ENCODE peak calls at places on chromosomes 12 and 14, in eight cellular contexts. One of them, this sample, is unnamed.

GRCh38 chr12:99250091-99250490 is 397.5 kb upstream of the GARIN6 start:
- DNase-seq in mucosa of descending colon: no peak
- DNase-seq in A549: no peak
- DNase-seq in heart left ventricle: no peak
- DNase-seq in cardiac muscle cell: no peak
- DNase-seq in AG09309: no peak
- DNase-seq in ovary: no peak
- DNase-seq in fibroblast of lung: no peak
- DNase-seq in this sample: no peak

GRCh38 chr12:132162508-132163031 is 18.3 kb downstream of the NOC4L start:
- DNase-seq in A549: no peak
- DNase-seq in heart left ventricle: peak
- DNase-seq in cardiac muscle cell: peak
- DNase-seq in ovary: no peak
- DNase-seq in mucosa of descending colon: no peak
- DNase-seq in fibroblast of lung: peak
- DNase-seq in AG09309: peak
- DNase-seq in this sample: no peak

GRCh38 chr12:57477710-57478681 is 1.7 kb downstream of the ARHGAP9 start:
- DNase-seq in heart left ventricle: no peak
- DNase-seq in fibroblast of lung: peak
- DNase-seq in AG09309: no peak
- DNase-seq in A549: no peak
- DNase-seq in ovary: no peak
- DNase-seq in mucosa of descending colon: no peak
- DNase-seq in cardiac muscle cell: peak
- DNase-seq in this sample: no peak

GRCh38 chr12:26327975-26328635 is 132.7 kb downstream of the SSPN start:
- DNase-seq in mucosa of descending colon: no peak
- DNase-seq in A549: no peak
- DNase-seq in AG09309: no peak
- DNase-seq in ovary: no peak
- DNase-seq in heart left ventricle: no peak
- DNase-seq in fibroblast of lung: no peak
- DNase-seq in cardiac muscle cell: no peak
- DNase-seq in this sample: no peak

GRCh38 chr12:133174901-133175300 is 6.4 kb upstream of the ZNF268 start:
- DNase-seq in fibroblast of lung: no peak
- DNase-seq in ovary: no peak
- DNase-seq in mucosa of descending colon: no peak
- DNase-seq in heart left ventricle: no peak
- DNase-seq in AG09309: no peak
- DNase-seq in cardiac muscle cell: no peak
- DNase-seq in A549: no peak
- DNase-seq in this sample: no peak

GRCh38 chr12:70648831-70649230 is 11.6 kb upstream of the PTPRB start:
- DNase-seq in fibroblast of lung: peak
- DNase-seq in ovary: no peak
- DNase-seq in A549: no peak
- DNase-seq in AG09309: peak
- DNase-seq in heart left ventricle: no peak
- DNase-seq in cardiac muscle cell: peak
- DNase-seq in mucosa of descending colon: no peak
- DNase-seq in this sample: no peak

GRCh38 chr12:47085815-47086252 is 6.1 kb upstream of the AMIGO2 start:
- DNase-seq in fibroblast of lung: peak
- DNase-seq in A549: peak
- DNase-seq in ovary: no peak
- DNase-seq in AG09309: no peak
- DNase-seq in cardiac muscle cell: peak
- DNase-seq in mucosa of descending colon: peak
- DNase-seq in heart left ventricle: no peak
- DNase-seq in this sample: no peak

GRCh38 chr14:95123895-95124579 is 33.3 kb downstream of the DICER1 start:
- DNase-seq in cardiac muscle cell: no peak
- DNase-seq in mucosa of descending colon: no peak
- DNase-seq in heart left ventricle: no peak
- DNase-seq in fibroblast of lung: no peak
- DNase-seq in AG09309: no peak
- DNase-seq in A549: no peak
- DNase-seq in ovary: no peak
- DNase-seq in this sample: no peak

GRCh38 chr12:80356092-80356491 is 87.9 kb upstream of the PTPRQ start:
- DNase-seq in heart left ventricle: no peak
- DNase-seq in mucosa of descending colon: no peak
- DNase-seq in fibroblast of lung: peak
- DNase-seq in AG09309: no peak
- DNase-seq in ovary: no peak
- DNase-seq in A549: no peak
- DNase-seq in cardiac muscle cell: peak
- DNase-seq in this sample: no peak

GRCh38 chr14:24196071-24197061 is 1.1 kb upstream of the TM9SF1 start:
- DNase-seq in A549: peak
- DNase-seq in ovary: no peak
- DNase-seq in mucosa of descending colon: no peak
- DNase-seq in cardiac muscle cell: peak
- DNase-seq in AG09309: no peak
- DNase-seq in heart left ventricle: no peak
- DNase-seq in fibroblast of lung: peak
- DNase-seq in this sample: no peak

GRCh38 chr14:76497550-76498484 is 121.9 kb downstream of the ESRRB start:
- DNase-seq in A549: peak
- DNase-seq in AG09309: no peak
- DNase-seq in heart left ventricle: peak
- DNase-seq in mucosa of descending colon: no peak
- DNase-seq in fibroblast of lung: no peak
- DNase-seq in ovary: no peak
- DNase-seq in cardiac muscle cell: no peak
- DNase-seq in this sample: no peak

GRCh38 chr12:78275886-78276285 is 445.2 kb downstream of the NAV3 start:
- DNase-seq in AG09309: no peak
- DNase-seq in A549: no peak
- DNase-seq in mucosa of descending colon: no peak
- DNase-seq in ovary: no peak
- DNase-seq in cardiac muscle cell: no peak
- DNase-seq in heart left ventricle: no peak
- DNase-seq in fibroblast of lung: no peak
- DNase-seq in this sample: no peak

GRCh38 chr14:57575482-57575881 is 81.8 kb upstream of the CCDC198 start:
- DNase-seq in AG09309: no peak
- DNase-seq in heart left ventricle: no peak
- DNase-seq in mucosa of descending colon: no peak
- DNase-seq in ovary: no peak
- DNase-seq in fibroblast of lung: no peak
- DNase-seq in cardiac muscle cell: no peak
- DNase-seq in A549: no peak
- DNase-seq in this sample: no peak

GRCh38 chr14:22752422-22752821 is 14.1 kb upstream of the OXA1L start:
- DNase-seq in A549: no peak
- DNase-seq in mucosa of descending colon: no peak
- DNase-seq in heart left ventricle: no peak
- DNase-seq in cardiac muscle cell: no peak
- DNase-seq in fibroblast of lung: peak
- DNase-seq in ovary: no peak
- DNase-seq in AG09309: no peak
- DNase-seq in this sample: no peak

DNA sequence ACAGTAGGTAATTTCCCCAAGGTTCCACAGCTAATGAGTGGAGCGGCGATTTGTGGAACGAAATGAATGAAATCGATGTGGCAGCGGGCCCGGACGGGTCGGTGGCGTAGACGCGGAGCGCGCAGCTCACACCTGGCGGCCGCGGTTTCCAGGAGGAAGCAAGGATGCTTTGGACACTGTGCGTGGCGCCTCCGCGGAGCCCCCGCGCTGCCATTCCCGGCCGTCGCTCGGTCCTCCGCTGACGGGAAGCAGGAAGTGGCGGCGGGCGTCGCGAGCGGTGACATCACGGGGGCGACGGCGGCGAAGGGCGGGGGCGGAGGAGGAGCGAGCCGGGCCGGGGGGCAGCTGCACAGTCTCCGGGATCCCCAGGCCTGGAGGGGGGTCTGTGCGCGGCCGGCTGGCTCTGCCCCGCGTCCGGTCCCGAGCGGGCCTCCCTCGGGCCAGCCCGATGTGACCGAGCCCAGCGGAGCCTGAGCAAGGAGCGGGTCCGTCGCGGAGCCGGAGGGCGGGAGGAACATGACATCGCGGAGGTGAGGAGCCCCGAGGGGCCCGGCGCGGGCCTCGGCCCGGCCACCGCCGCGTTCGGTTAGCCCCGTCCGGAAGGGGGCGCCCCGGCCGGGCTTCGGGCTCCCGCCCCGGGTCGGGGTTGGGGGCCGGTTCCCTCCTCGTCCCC is at the start of gene PTPN11:
- DNase-seq in cardiac muscle cell: peak
- DNase-seq in mucosa of descending colon: peak
- DNase-seq in A549: peak
- DNase-seq in AG09309: no peak
- DNase-seq in ovary: peak
- DNase-seq in fibroblast of lung: peak
- DNase-seq in heart left ventricle: peak
- DNase-seq in this sample: peak
- TF ChIP-seq CTCF in cardiac muscle cell: peak
- TF ChIP-seq CTCF in mucosa of descending colon: peak
- TF ChIP-seq CTCF in A549: peak
- TF ChIP-seq CTCF in AG09309: peak
- TF ChIP-seq CTCF in ovary: no peak
- TF ChIP-seq CTCF in fibroblast of lung: no peak
- TF ChIP-seq CTCF in heart left ventricle: peak
- TF ChIP-seq CTCF in this sample: peak

DNA sequence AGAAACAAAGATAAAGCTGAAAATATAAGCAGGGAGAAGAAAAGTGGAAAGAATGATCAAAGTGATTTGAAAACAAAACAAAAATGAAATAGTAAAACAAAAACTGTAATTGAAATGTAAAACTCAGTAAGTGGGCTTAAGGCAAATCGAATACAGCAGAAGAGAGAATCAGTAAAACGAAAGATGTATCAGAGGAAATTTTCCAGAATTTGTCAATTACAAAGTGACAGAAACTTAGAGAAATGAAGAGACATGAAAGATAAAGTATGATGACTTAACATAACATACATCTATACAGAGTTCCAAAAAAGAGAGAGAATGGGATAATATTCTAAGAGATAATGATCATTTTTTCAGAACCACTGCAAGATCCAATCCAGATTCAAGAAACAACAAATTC is 10.5 kb downstream of the ZFC3H1 start:
- DNase-seq in cardiac muscle cell: no peak
- DNase-seq in AG09309: no peak
- DNase-seq in A549: no peak
- DNase-seq in fibroblast of lung: no peak
- DNase-seq in mucosa of descending colon: no peak
- DNase-seq in ovary: no peak
- DNase-seq in heart left ventricle: no peak
- DNase-seq in this sample: no peak
- TF ChIP-seq CTCF in cardiac muscle cell: no peak
- TF ChIP-seq CTCF in AG09309: no peak
- TF ChIP-seq CTCF in A549: no peak
- TF ChIP-seq CTCF in fibroblast of lung: no peak
- TF ChIP-seq CTCF in mucosa of descending colon: no peak
- TF ChIP-seq CTCF in ovary: no peak
- TF ChIP-seq CTCF in heart left ventricle: no peak
- TF ChIP-seq CTCF in this sample: no peak

GRCh38 chr12:110100315-110100970 is 23.7 kb upstream of the IFT81 start:
- DNase-seq in heart left ventricle: no peak
- DNase-seq in AG09309: no peak
- DNase-seq in mucosa of descending colon: peak
- DNase-seq in ovary: peak
- DNase-seq in fibroblast of lung: peak
- DNase-seq in cardiac muscle cell: peak
- DNase-seq in A549: peak
- DNase-seq in this sample: peak

GRCh38 chr12:110105159-110105558 is 19.0 kb upstream of the IFT81 start:
- DNase-seq in cardiac muscle cell: no peak
- DNase-seq in ovary: no peak
- DNase-seq in AG09309: no peak
- DNase-seq in mucosa of descending colon: no peak
- DNase-seq in fibroblast of lung: no peak
- DNase-seq in heart left ventricle: no peak
- DNase-seq in A549: no peak
- DNase-seq in this sample: no peak

GRCh38 chr12:110104188-110104969 is 19.8 kb upstream of the IFT81 start:
- DNase-seq in AG09309: no peak
- DNase-seq in heart left ventricle: no peak
- DNase-seq in cardiac muscle cell: peak
- DNase-seq in mucosa of descending colon: no peak
- DNase-seq in A549: no peak
- DNase-seq in fibroblast of lung: no peak
- DNase-seq in ovary: no peak
- DNase-seq in this sample: peak

GRCh38 chr12:110105961-110106540 is 18.1 kb upstream of the IFT81 start:
- DNase-seq in AG09309: no peak
- DNase-seq in fibroblast of lung: no peak
- DNase-seq in A549: no peak
- DNase-seq in ovary: no peak
- DNase-seq in heart left ventricle: no peak
- DNase-seq in mucosa of descending colon: no peak
- DNase-seq in cardiac muscle cell: peak
- DNase-seq in this sample: no peak

GRCh38 chr12:110102255-110102654 is 21.9 kb upstream of the IFT81 start:
- DNase-seq in ovary: no peak
- DNase-seq in mucosa of descending colon: peak
- DNase-seq in fibroblast of lung: peak
- DNase-seq in AG09309: no peak
- DNase-seq in A549: peak
- DNase-seq in heart left ventricle: no peak
- DNase-seq in cardiac muscle cell: peak
- DNase-seq in this sample: peak
- TF ChIP-seq CTCF in ovary: no peak
- TF ChIP-seq CTCF in mucosa of descending colon: no peak
- TF ChIP-seq CTCF in fibroblast of lung: peak
- TF ChIP-seq CTCF in AG09309: peak
- TF ChIP-seq CTCF in A549: peak
- TF ChIP-seq CTCF in heart left ventricle: peak
- TF ChIP-seq CTCF in cardiac muscle cell: peak
- TF ChIP-seq CTCF in this sample: peak

GRCh38 chr14:47442206-47442605 is 233.2 kb downstream of the MDGA2 start:
- DNase-seq in heart left ventricle: no peak
- DNase-seq in mucosa of descending colon: no peak
- DNase-seq in A549: peak
- DNase-seq in fibroblast of lung: peak
- DNase-seq in ovary: no peak
- DNase-seq in AG09309: no peak
- DNase-seq in cardiac muscle cell: peak
- DNase-seq in this sample: peak
- TF ChIP-seq CTCF in heart left ventricle: no peak
- TF ChIP-seq CTCF in mucosa of descending colon: no peak
- TF ChIP-seq CTCF in A549: no peak
- TF ChIP-seq CTCF in fibroblast of lung: no peak
- TF ChIP-seq CTCF in ovary: no peak
- TF ChIP-seq CTCF in AG09309: no peak
- TF ChIP-seq CTCF in cardiac muscle cell: no peak
- TF ChIP-seq CTCF in this sample: no peak

GRCh38 chr12:81598205-81598604 is 160.9 kb downstream of the PPFIA2 start:
- DNase-seq in cardiac muscle cell: no peak
- DNase-seq in AG09309: no peak
- DNase-seq in A549: no peak
- DNase-seq in heart left ventricle: no peak
- DNase-seq in fibroblast of lung: peak
- DNase-seq in ovary: no peak
- DNase-seq in mucosa of descending colon: no peak
- DNase-seq in this sample: no peak
- TF ChIP-seq CTCF in cardiac muscle cell: no peak
- TF ChIP-seq CTCF in AG09309: no peak
- TF ChIP-seq CTCF in A549: no peak
- TF ChIP-seq CTCF in heart left ventricle: no peak
- TF ChIP-seq CTCF in fibroblast of lung: no peak
- TF ChIP-seq CTCF in ovary: no peak
- TF ChIP-seq CTCF in mucosa of descending colon: no peak
- TF ChIP-seq CTCF in this sample: no peak

GRCh38 chr12:53499261-53500118 is at the start of gene MAP3K12:
- DNase-seq in mucosa of descending colon: peak
- DNase-seq in heart left ventricle: peak
- DNase-seq in AG09309: no peak
- DNase-seq in A549: peak
- DNase-seq in fibroblast of lung: peak
- DNase-seq in cardiac muscle cell: peak
- DNase-seq in ovary: peak
- DNase-seq in this sample: peak
- TF ChIP-seq CTCF in mucosa of descending colon: no peak
- TF ChIP-seq CTCF in heart left ventricle: no peak
- TF ChIP-seq CTCF in AG09309: peak
- TF ChIP-seq CTCF in A549: peak
- TF ChIP-seq CTCF in fibroblast of lung: peak
- TF ChIP-seq CTCF in cardiac muscle cell: no peak
- TF ChIP-seq CTCF in ovary: no peak
- TF ChIP-seq CTCF in this sample: no peak

This sample was measured in testis.